ENCODE peak calls at places on chromosomes 2 and 18, in five cellular contexts. L is lower lobe of right lung, S is Panc1, I is psoas muscle, A is GM23338. G is an unnamed sample.
A peak's percentile ranks its signal among the peaks of the same experiment; 100 is the strongest.

GRCh38 chr2:239277401-239278085 is 123.3 kb downstream of the HDAC4 start:
- DNase-seq in S (no peak), I (no peak), A (no peak), L (no peak), G (no peak)

GRCh38 chr2:217118559-217118958 is 258.7 kb upstream of the TNP1 start:
- DNase-seq in A (no peak), S (no peak), I (no peak), L (no peak), G (no peak)

GRCh38 chr18:58668211-58668610 is 3.1 kb upstream of the MALT1 start:
- DNase-seq in S (no peak), I (no peak), A (no peak), L (no peak), G (no peak)

GRCh38 chr2:47437287-47437686 is 34.3 kb downstream of the MSH2 start:
- DNase-seq in A (peak; percentile 31), L (no peak), I (no peak), S (no peak), G (no peak)

GRCh38 chr2:150023044-150023443 is 435.5 kb upstream of the MMADHC start:
- DNase-seq in L (no peak), I (no peak), A (no peak), S (no peak), G (no peak)

GRCh38 chr18:42178381-42179080 is 223.5 kb downstream of the PIK3C3 start:
- DNase-seq in L (no peak), A (no peak), S (no peak), I (no peak), G (no peak)

GRCh38 chr2:127609031-127609751 is 36.8 kb upstream of the GPR17 start:
- DNase-seq in A (no peak), S (no peak), I (no peak), L (peak; percentile 30), G (no peak)

GRCh38 chr2:118321436-118322100 is 233.3 kb downstream of the INSIG2 start:
- DNase-seq in S (no peak), A (peak; percentile 71), L (no peak), I (no peak), G (no peak)

GRCh38 chr2:173815778-173816177 is 149.4 kb downstream of the SP3 start:
- DNase-seq in L (no peak), A (no peak), I (no peak), S (no peak), G (no peak)

GRCh38 chr2:120134263-120134662 is 88.9 kb downstream of the TMEM185B start:
- DNase-seq in S (no peak), A (peak; percentile 39), I (no peak), L (no peak), G (no peak)

GRCh38 chr2:9326975-9327374 is 96.4 kb downstream of the ITGB1BP1 start:
- DNase-seq in L (no peak), A (peak; percentile 62), S (no peak), I (no peak), G (no peak)

GRCh38 chr2:9327873-9328352 is 95.4 kb downstream of the ITGB1BP1 start:
- DNase-seq in S (no peak), L (no peak), A (no peak), I (no peak), G (no peak)

GRCh38 chr2:9329497-9329896 is 93.8 kb downstream of the ITGB1BP1 start:
- DNase-seq in L (no peak), A (no peak), I (no peak), S (no peak), G (no peak)

GRCh38 chr2:9330639-9331270 is 92.6 kb downstream of the ITGB1BP1 start:
- DNase-seq in A (no peak), L (no peak), I (no peak), S (no peak), G (peak; percentile 42)

GRCh38 chr2:9328931-9329330 is 94.4 kb downstream of the ITGB1BP1 start:
- DNase-seq in A (no peak), I (no peak), L (no peak), S (no peak), G (no peak)
- H3K27ac ChIP-seq in A (peak overlapping the region; percentile 5), I (no peak overlapping the region), L (no peak overlapping the region), S (peak overlapping the region; percentile 41), G (peak overlapping the region; percentile 24)

DNA sequence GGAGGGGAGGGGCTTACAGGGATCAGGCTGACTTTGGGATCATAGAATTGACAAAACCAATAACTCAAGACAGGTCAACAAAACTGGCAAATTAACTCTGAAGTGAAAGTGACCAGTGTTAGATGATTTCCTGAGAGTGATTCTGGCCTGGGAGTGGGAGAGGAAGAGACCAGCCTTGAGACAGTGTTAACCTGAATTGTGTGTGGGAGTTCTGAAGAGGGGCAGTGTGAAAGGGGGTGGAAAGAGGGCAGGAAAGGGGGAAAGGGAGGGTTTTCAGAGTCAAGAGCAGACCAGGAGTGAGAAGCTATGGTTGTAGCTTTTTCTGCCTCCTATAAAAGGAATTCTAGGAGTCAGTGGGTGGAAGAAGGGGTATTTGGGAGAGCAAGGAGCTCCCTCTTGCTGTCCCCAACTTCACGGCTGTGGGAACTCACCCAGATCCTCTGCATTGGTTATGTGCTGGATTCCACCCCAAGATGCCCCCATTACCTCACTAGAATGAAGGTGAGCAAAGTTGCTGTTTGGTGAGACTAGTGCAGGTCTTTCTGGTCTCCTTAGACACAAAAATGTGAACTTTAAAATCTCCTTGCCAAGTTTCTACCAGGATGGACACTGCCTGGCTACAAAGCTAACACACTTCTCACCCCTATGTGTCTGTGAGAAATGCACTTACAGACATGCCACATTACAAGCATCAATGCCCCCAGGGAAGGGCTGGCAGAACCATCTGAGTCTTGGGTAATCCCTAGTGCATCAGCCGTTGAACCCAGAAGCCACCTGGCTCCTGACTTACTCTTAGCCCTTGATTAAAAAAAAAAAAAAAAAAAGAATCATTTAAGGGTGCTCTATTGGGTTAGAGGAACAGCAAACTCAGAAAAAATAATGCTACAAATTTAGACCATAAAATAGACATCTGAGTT is 61.6 kb downstream of the BMP10 start:
- DNase-seq in S (no peak), L (no peak), I (no peak), A (no peak), G (no peak)
- H3K4me1 ChIP-seq in S (no peaks in the 10 kb centered on the region), L (peaks cover 36% of the 10 kb centered on the region), I (no peaks in the 10 kb centered on the region), A (no peaks in the 10 kb centered on the region), G (peaks cover 13% of the 10 kb centered on the region)

DNA sequence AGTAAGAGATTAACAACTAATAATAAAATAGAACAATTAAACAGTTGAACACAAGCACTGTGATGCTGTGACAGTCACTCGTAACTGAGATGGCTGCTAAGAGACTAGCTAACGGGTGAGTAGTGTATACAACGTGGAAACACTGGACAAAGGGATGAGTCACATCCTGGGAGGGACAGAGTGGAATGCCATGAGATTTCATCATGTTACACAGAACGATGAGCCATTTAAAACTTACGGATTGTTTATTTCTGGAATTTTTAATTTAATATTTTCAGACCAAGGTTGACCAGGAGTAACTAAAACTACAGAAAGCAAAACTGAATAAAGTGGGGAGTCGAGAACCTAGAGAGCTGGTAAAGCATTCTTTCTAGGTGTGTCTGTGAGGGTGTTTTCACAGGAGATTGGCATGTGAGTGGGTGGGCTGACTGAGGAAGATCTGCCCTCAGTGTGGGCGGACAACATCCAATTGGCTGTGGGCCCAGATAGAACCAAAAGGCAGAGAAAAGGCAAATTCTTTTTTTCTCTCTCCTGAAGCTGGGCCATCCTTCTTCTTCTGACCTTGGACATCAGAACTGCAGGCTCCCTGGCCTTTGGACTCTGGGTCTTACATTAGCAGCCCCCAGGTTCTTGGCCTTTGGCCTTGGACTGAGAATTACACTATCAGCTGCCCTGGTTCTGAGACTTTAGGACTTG is 14.6 kb downstream of the TMSB10 start:
- DNase-seq in A (no peak), S (peak; percentile 92), I (peak; percentile 37), L (no peak), G (no peak)
- H3K27ac ChIP-seq in A (no peak overlapping the region), S (peak overlapping the region; percentile 77), I (peak overlapping the region; percentile 67), L (peak overlapping the region; percentile 86), G (peak overlapping the region; percentile 99)

GRCh38 chr2:62142054-62142453 is 53.9 kb upstream of the B3GNT2 start:
- DNase-seq in A (no peak), L (no peak), S (no peak), I (no peak), G (no peak)

GRCh38 chr2:62143696-62144095 is 52.2 kb upstream of the B3GNT2 start:
- DNase-seq in S (no peak), L (no peak), A (no peak), I (no peak), G (no peak)

GRCh38 chr2:62147610-62148301 is 48.2 kb upstream of the B3GNT2 start:
- DNase-seq in I (no peak), S (no peak), A (no peak), L (no peak), G (no peak)

GRCh38 chr2:62144689-62145477 is 51.0 kb upstream of the B3GNT2 start:
- DNase-seq in A (no peak), I (no peak), L (no peak), S (no peak), G (no peak)

DNA sequence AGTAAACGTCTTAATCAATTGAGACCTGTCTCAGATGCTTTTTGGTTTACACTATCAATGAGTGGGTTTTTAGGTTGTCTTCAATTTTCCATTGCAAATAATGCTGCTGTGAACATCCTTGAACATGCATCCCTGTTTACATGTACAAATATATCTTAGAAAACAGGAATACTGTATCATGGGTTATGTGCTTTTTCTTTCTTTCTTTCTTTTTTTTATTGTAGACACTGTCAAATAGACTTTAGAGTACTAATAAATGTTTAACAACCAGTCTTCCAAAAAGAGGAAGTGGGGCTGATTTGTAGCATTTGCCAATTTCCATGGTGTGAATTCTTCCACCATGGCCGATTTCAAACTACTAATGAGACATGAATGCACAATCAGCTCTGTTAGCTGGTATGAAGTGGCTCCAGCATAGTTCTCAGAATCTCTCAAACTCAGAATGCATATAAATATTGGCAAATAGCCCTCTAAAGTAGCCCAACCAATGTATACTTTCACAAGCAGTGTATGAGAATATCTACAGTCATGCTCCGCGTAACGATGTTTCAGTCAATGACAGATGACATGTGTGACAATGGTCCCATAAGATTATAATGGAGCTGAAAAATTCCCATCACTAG is 50.3 kb upstream of the B3GNT2 start:
- DNase-seq in L (no peak), I (no peak), S (no peak), A (no peak), G (no peak)
- H3K4me1 ChIP-seq in L (no peaks in the 10 kb centered on the region), I (no peaks in the 10 kb centered on the region), S (no peaks in the 10 kb centered on the region), A (peaks cover 2% of the 10 kb centered on the region), G (no peaks in the 10 kb centered on the region)

GRCh38 chr2:85681354-85681728 is 12.8 kb upstream of the GNLY start:
- DNase-seq in A (no peak), L (no peak), I (peak; percentile 54), S (no peak), G (no peak)
- H3K27ac ChIP-seq in A (no peak overlapping the region), L (peak overlapping the region; percentile 77), I (peak overlapping the region; percentile 86), S (no peak overlapping the region), G (no peak overlapping the region)